ENCODE peak calls at places on chromosomes 5 and 9, in six cellular contexts. One of them, this sample, is unnamed.

GRCh38 chr5:158711927-158712529 is 387.7 kb downstream of the EBF1 start:
- DNase-seq in AG04449: no peak
- DNase-seq in stimulated activated CD4-positive, alpha-beta T cell treated with anti-CD3 and anti-CD28 coated beads, Interleukin-4, amount 100 ng/mL, for 48 hours: no peak
- DNase-seq in AG10803: no peak
- DNase-seq in cardiac muscle cell: no peak
- DNase-seq in neural progenitor cell: no peak
- DNase-seq in this sample: no peak

GRCh38 chr9:120382453-120382852 is 197.5 kb downstream of the CDK5RAP2 start:
- DNase-seq in AG04449: no peak
- DNase-seq in stimulated activated CD4-positive, alpha-beta T cell treated with anti-CD3 and anti-CD28 coated beads, Interleukin-4, amount 100 ng/mL, for 48 hours: no peak
- DNase-seq in AG10803: no peak
- DNase-seq in cardiac muscle cell: no peak
- DNase-seq in neural progenitor cell: no peak
- DNase-seq in this sample: no peak

GRCh38 chr9:122100756-122101155 is 7.6 kb upstream of the TTLL11 start:
- DNase-seq in AG04449: no peak
- DNase-seq in stimulated activated CD4-positive, alpha-beta T cell treated with anti-CD3 and anti-CD28 coated beads, Interleukin-4, amount 100 ng/mL, for 48 hours: no peak
- DNase-seq in AG10803: no peak
- DNase-seq in cardiac muscle cell: no peak
- DNase-seq in neural progenitor cell: no peak
- DNase-seq in this sample: no peak

GRCh38 chr5:126615286-126615685 is 14.5 kb downstream of the PHAX start:
- DNase-seq in AG04449: no peak
- DNase-seq in stimulated activated CD4-positive, alpha-beta T cell treated with anti-CD3 and anti-CD28 coated beads, Interleukin-4, amount 100 ng/mL, for 48 hours: no peak
- DNase-seq in AG10803: no peak
- DNase-seq in cardiac muscle cell: no peak
- DNase-seq in neural progenitor cell: no peak
- DNase-seq in this sample: no peak

GRCh38 chr5:181052526-181052927 is 12.5 kb downstream of the BTNL9 start:
- DNase-seq in AG04449: no peak
- DNase-seq in stimulated activated CD4-positive, alpha-beta T cell treated with anti-CD3 and anti-CD28 coated beads, Interleukin-4, amount 100 ng/mL, for 48 hours: no peak
- DNase-seq in AG10803: peak
- DNase-seq in cardiac muscle cell: no peak
- DNase-seq in neural progenitor cell: no peak
- DNase-seq in this sample: peak

GRCh38 chr5:160159991-160160826 is 41.0 kb upstream of the PWWP2A start:
- DNase-seq in AG04449: no peak
- DNase-seq in stimulated activated CD4-positive, alpha-beta T cell treated with anti-CD3 and anti-CD28 coated beads, Interleukin-4, amount 100 ng/mL, for 48 hours: no peak
- DNase-seq in AG10803: no peak
- DNase-seq in cardiac muscle cell: peak
- DNase-seq in neural progenitor cell: peak
- DNase-seq in this sample: peak

GRCh38 chr5:27944471-27944870 is 906.1 kb upstream of the CDH9 start:
- DNase-seq in AG04449: no peak
- DNase-seq in stimulated activated CD4-positive, alpha-beta T cell treated with anti-CD3 and anti-CD28 coated beads, Interleukin-4, amount 100 ng/mL, for 48 hours: no peak
- DNase-seq in AG10803: no peak
- DNase-seq in cardiac muscle cell: no peak
- DNase-seq in neural progenitor cell: no peak
- DNase-seq in this sample: no peak

GRCh38 chr5:172437445-172438303 is 16.7 kb downstream of the SH3PXD2B start:
- DNase-seq in AG04449: peak
- DNase-seq in stimulated activated CD4-positive, alpha-beta T cell treated with anti-CD3 and anti-CD28 coated beads, Interleukin-4, amount 100 ng/mL, for 48 hours: no peak
- DNase-seq in AG10803: peak
- DNase-seq in cardiac muscle cell: peak
- DNase-seq in neural progenitor cell: no peak
- DNase-seq in this sample: no peak

GRCh38 chr5:150523472-150524350 is 15.8 kb downstream of the NDST1 start:
- DNase-seq in AG04449: no peak
- DNase-seq in stimulated activated CD4-positive, alpha-beta T cell treated with anti-CD3 and anti-CD28 coated beads, Interleukin-4, amount 100 ng/mL, for 48 hours: no peak
- DNase-seq in AG10803: peak
- DNase-seq in cardiac muscle cell: peak
- DNase-seq in neural progenitor cell: peak
- DNase-seq in this sample: peak

GRCh38 chr5:79182141-79182540 is 53.8 kb upstream of the JMY start:
- DNase-seq in AG04449: no peak
- DNase-seq in stimulated activated CD4-positive, alpha-beta T cell treated with anti-CD3 and anti-CD28 coated beads, Interleukin-4, amount 100 ng/mL, for 48 hours: no peak
- DNase-seq in AG10803: no peak
- DNase-seq in cardiac muscle cell: no peak
- DNase-seq in neural progenitor cell: no peak
- DNase-seq in this sample: no peak

GRCh38 chr9:135551456-135551855 is 5.5 kb downstream of the OBP2A start:
- DNase-seq in AG04449: no peak
- DNase-seq in stimulated activated CD4-positive, alpha-beta T cell treated with anti-CD3 and anti-CD28 coated beads, Interleukin-4, amount 100 ng/mL, for 48 hours: no peak
- DNase-seq in AG10803: no peak
- DNase-seq in cardiac muscle cell: no peak
- DNase-seq in neural progenitor cell: no peak
- DNase-seq in this sample: no peak

GRCh38 chr9:93942176-93942575 is 13.0 kb downstream of the BARX1 start:
- DNase-seq in AG04449: no peak
- DNase-seq in stimulated activated CD4-positive, alpha-beta T cell treated with anti-CD3 and anti-CD28 coated beads, Interleukin-4, amount 100 ng/mL, for 48 hours: no peak
- DNase-seq in AG10803: no peak
- DNase-seq in cardiac muscle cell: no peak
- DNase-seq in neural progenitor cell: no peak
- DNase-seq in this sample: no peak

GRCh38 chr5:139061274-139061673 is 136.9 kb downstream of the SIL1 start:
- DNase-seq in AG04449: peak
- DNase-seq in stimulated activated CD4-positive, alpha-beta T cell treated with anti-CD3 and anti-CD28 coated beads, Interleukin-4, amount 100 ng/mL, for 48 hours: no peak
- DNase-seq in AG10803: peak
- DNase-seq in cardiac muscle cell: no peak
- DNase-seq in neural progenitor cell: no peak
- DNase-seq in this sample: no peak

GRCh38 chr9:89676281-89676680 is 71.5 kb downstream of the GADD45G start:
- DNase-seq in AG04449: no peak
- DNase-seq in stimulated activated CD4-positive, alpha-beta T cell treated with anti-CD3 and anti-CD28 coated beads, Interleukin-4, amount 100 ng/mL, for 48 hours: no peak
- DNase-seq in AG10803: no peak
- DNase-seq in cardiac muscle cell: no peak
- DNase-seq in neural progenitor cell: no peak
- DNase-seq in this sample: no peak

GRCh38 chr9:5375091-5375490 is 35.4 kb upstream of the RLN1 start:
- DNase-seq in AG04449: no peak
- DNase-seq in stimulated activated CD4-positive, alpha-beta T cell treated with anti-CD3 and anti-CD28 coated beads, Interleukin-4, amount 100 ng/mL, for 48 hours: peak
- DNase-seq in AG10803: no peak
- DNase-seq in cardiac muscle cell: no peak
- DNase-seq in neural progenitor cell: no peak
- DNase-seq in this sample: no peak

GRCh38 chr5:145834917-145835838 is at the start of gene PRELID2:
- DNase-seq in AG04449: no peak
- DNase-seq in stimulated activated CD4-positive, alpha-beta T cell treated with anti-CD3 and anti-CD28 coated beads, Interleukin-4, amount 100 ng/mL, for 48 hours: peak
- DNase-seq in AG10803: peak
- DNase-seq in cardiac muscle cell: peak
- DNase-seq in neural progenitor cell: peak
- DNase-seq in this sample: peak

GRCh38 chr5:104170906-104171305 is 608.3 kb upstream of the NUDT12 start:
- DNase-seq in AG04449: peak
- DNase-seq in stimulated activated CD4-positive, alpha-beta T cell treated with anti-CD3 and anti-CD28 coated beads, Interleukin-4, amount 100 ng/mL, for 48 hours: no peak
- DNase-seq in AG10803: peak
- DNase-seq in cardiac muscle cell: no peak
- DNase-seq in neural progenitor cell: no peak
- DNase-seq in this sample: no peak

GRCh38 chr5:6066026-6066425 is 312.3 kb downstream of the MED10 start:
- DNase-seq in AG04449: no peak
- DNase-seq in stimulated activated CD4-positive, alpha-beta T cell treated with anti-CD3 and anti-CD28 coated beads, Interleukin-4, amount 100 ng/mL, for 48 hours: no peak
- DNase-seq in AG10803: no peak
- DNase-seq in cardiac muscle cell: no peak
- DNase-seq in neural progenitor cell: no peak
- DNase-seq in this sample: no peak

GRCh38 chr9:71768388-71769174 is at the start of gene CEMIP2:
- DNase-seq in AG04449: peak
- DNase-seq in stimulated activated CD4-positive, alpha-beta T cell treated with anti-CD3 and anti-CD28 coated beads, Interleukin-4, amount 100 ng/mL, for 48 hours: peak
- DNase-seq in AG10803: peak
- DNase-seq in cardiac muscle cell: peak
- DNase-seq in neural progenitor cell: peak
- DNase-seq in this sample: peak

GRCh38 chr9:110189559-110190311 is 18.2 kb downstream of the C9orf152 start:
- DNase-seq in AG04449: no peak
- DNase-seq in stimulated activated CD4-positive, alpha-beta T cell treated with anti-CD3 and anti-CD28 coated beads, Interleukin-4, amount 100 ng/mL, for 48 hours: no peak
- DNase-seq in AG10803: no peak
- DNase-seq in cardiac muscle cell: no peak
- DNase-seq in neural progenitor cell: no peak
- DNase-seq in this sample: no peak

GRCh38 chr5:53151713-53152458 is 42.3 kb upstream of the MOCS2 start:
- DNase-seq in AG04449: peak
- DNase-seq in stimulated activated CD4-positive, alpha-beta T cell treated with anti-CD3 and anti-CD28 coated beads, Interleukin-4, amount 100 ng/mL, for 48 hours: no peak
- DNase-seq in AG10803: peak
- DNase-seq in cardiac muscle cell: no peak
- DNase-seq in neural progenitor cell: no peak
- DNase-seq in this sample: no peak

GRCh38 chr9:29637448-29638196 is 2064.3 kb upstream of the C9orf72 start:
- DNase-seq in AG04449: no peak
- DNase-seq in stimulated activated CD4-positive, alpha-beta T cell treated with anti-CD3 and anti-CD28 coated beads, Interleukin-4, amount 100 ng/mL, for 48 hours: no peak
- DNase-seq in AG10803: no peak
- DNase-seq in cardiac muscle cell: no peak
- DNase-seq in neural progenitor cell: no peak
- DNase-seq in this sample: no peak

GRCh38 chr9:75148551-75148950 is 60.2 kb downstream of the OSTF1 start:
- DNase-seq in AG04449: peak
- DNase-seq in stimulated activated CD4-positive, alpha-beta T cell treated with anti-CD3 and anti-CD28 coated beads, Interleukin-4, amount 100 ng/mL, for 48 hours: no peak
- DNase-seq in AG10803: peak
- DNase-seq in cardiac muscle cell: peak
- DNase-seq in neural progenitor cell: no peak
- DNase-seq in this sample: no peak

GRCh38 chr5:137344723-137345322 is 154.3 kb downstream of the SPOCK1 start:
- DNase-seq in AG04449: no peak
- DNase-seq in stimulated activated CD4-positive, alpha-beta T cell treated with anti-CD3 and anti-CD28 coated beads, Interleukin-4, amount 100 ng/mL, for 48 hours: peak
- DNase-seq in AG10803: peak
- DNase-seq in cardiac muscle cell: peak
- DNase-seq in neural progenitor cell: peak
- DNase-seq in this sample: peak

GRCh38 chr9:101536351-101536750 is 2.7 kb downstream of the RNF20 start:
- DNase-seq in AG04449: no peak
- DNase-seq in stimulated activated CD4-positive, alpha-beta T cell treated with anti-CD3 and anti-CD28 coated beads, Interleukin-4, amount 100 ng/mL, for 48 hours: no peak
- DNase-seq in AG10803: peak
- DNase-seq in cardiac muscle cell: no peak
- DNase-seq in neural progenitor cell: no peak
- DNase-seq in this sample: no peak

GRCh38 chr9:121736964-121737462 is 85.6 kb downstream of the DAB2IP start:
- DNase-seq in AG04449: no peak
- DNase-seq in stimulated activated CD4-positive, alpha-beta T cell treated with anti-CD3 and anti-CD28 coated beads, Interleukin-4, amount 100 ng/mL, for 48 hours: no peak
- DNase-seq in AG10803: no peak
- DNase-seq in cardiac muscle cell: no peak
- DNase-seq in neural progenitor cell: peak
- DNase-seq in this sample: peak

GRCh38 chr9:109138421-109138820 is 18.7 kb upstream of the TMEM245 start:
- DNase-seq in AG04449: no peak
- DNase-seq in stimulated activated CD4-positive, alpha-beta T cell treated with anti-CD3 and anti-CD28 coated beads, Interleukin-4, amount 100 ng/mL, for 48 hours: no peak
- DNase-seq in AG10803: no peak
- DNase-seq in cardiac muscle cell: no peak
- DNase-seq in neural progenitor cell: no peak
- DNase-seq in this sample: no peak

GRCh38 chr9:81588148-81588874 is 101.0 kb downstream of the TLE1 start:
- DNase-seq in AG04449: no peak
- DNase-seq in stimulated activated CD4-positive, alpha-beta T cell treated with anti-CD3 and anti-CD28 coated beads, Interleukin-4, amount 100 ng/mL, for 48 hours: no peak
- DNase-seq in AG10803: peak
- DNase-seq in cardiac muscle cell: no peak
- DNase-seq in neural progenitor cell: no peak
- DNase-seq in this sample: no peak

GRCh38 chr5:96661101-96661840 is 905 bp upstream of the CAST start:
- DNase-seq in AG04449: no peak
- DNase-seq in stimulated activated CD4-positive, alpha-beta T cell treated with anti-CD3 and anti-CD28 coated beads, Interleukin-4, amount 100 ng/mL, for 48 hours: peak
- DNase-seq in AG10803: peak
- DNase-seq in cardiac muscle cell: peak
- DNase-seq in neural progenitor cell: peak
- DNase-seq in this sample: no peak

GRCh38 chr9:87537625-87538024 is 40.0 kb downstream of the DAPK1 start:
- DNase-seq in AG04449: no peak
- DNase-seq in stimulated activated CD4-positive, alpha-beta T cell treated with anti-CD3 and anti-CD28 coated beads, Interleukin-4, amount 100 ng/mL, for 48 hours: no peak
- DNase-seq in AG10803: no peak
- DNase-seq in cardiac muscle cell: no peak
- DNase-seq in neural progenitor cell: no peak
- DNase-seq in this sample: peak

GRCh38 chr5:105954341-105954740 is 1716.4 kb downstream of the EFNA5 start:
- DNase-seq in AG04449: no peak
- DNase-seq in stimulated activated CD4-positive, alpha-beta T cell treated with anti-CD3 and anti-CD28 coated beads, Interleukin-4, amount 100 ng/mL, for 48 hours: no peak
- DNase-seq in AG10803: no peak
- DNase-seq in cardiac muscle cell: no peak
- DNase-seq in neural progenitor cell: no peak
- DNase-seq in this sample: no peak

GRCh38 chr9:33263131-33263935 is 1.2 kb downstream of the BAG1 start:
- DNase-seq in AG04449: no peak
- DNase-seq in stimulated activated CD4-positive, alpha-beta T cell treated with anti-CD3 and anti-CD28 coated beads, Interleukin-4, amount 100 ng/mL, for 48 hours: no peak
- DNase-seq in AG10803: peak
- DNase-seq in cardiac muscle cell: peak
- DNase-seq in neural progenitor cell: peak
- DNase-seq in this sample: no peak

GRCh38 chr5:145711417-145711816 is 123.7 kb downstream of the PRELID2 start:
- DNase-seq in AG04449: no peak
- DNase-seq in stimulated activated CD4-positive, alpha-beta T cell treated with anti-CD3 and anti-CD28 coated beads, Interleukin-4, amount 100 ng/mL, for 48 hours: no peak
- DNase-seq in AG10803: no peak
- DNase-seq in cardiac muscle cell: no peak
- DNase-seq in neural progenitor cell: no peak
- DNase-seq in this sample: no peak

GRCh38 chr5:36367524-36367923 is 65.8 kb upstream of the RANBP3L start:
- DNase-seq in AG04449: peak
- DNase-seq in stimulated activated CD4-positive, alpha-beta T cell treated with anti-CD3 and anti-CD28 coated beads, Interleukin-4, amount 100 ng/mL, for 48 hours: no peak
- DNase-seq in AG10803: peak
- DNase-seq in cardiac muscle cell: no peak
- DNase-seq in neural progenitor cell: no peak
- DNase-seq in this sample: no peak

GRCh38 chr5:139131062-139131856 is 66.9 kb downstream of the SIL1 start:
- DNase-seq in AG04449: no peak
- DNase-seq in stimulated activated CD4-positive, alpha-beta T cell treated with anti-CD3 and anti-CD28 coated beads, Interleukin-4, amount 100 ng/mL, for 48 hours: no peak
- DNase-seq in AG10803: peak
- DNase-seq in cardiac muscle cell: peak
- DNase-seq in neural progenitor cell: peak
- DNase-seq in this sample: no peak

GRCh38 chr9:80964374-80964773 is 725.0 kb downstream of the TLE1 start:
- DNase-seq in AG04449: no peak
- DNase-seq in stimulated activated CD4-positive, alpha-beta T cell treated with anti-CD3 and anti-CD28 coated beads, Interleukin-4, amount 100 ng/mL, for 48 hours: no peak
- DNase-seq in AG10803: no peak
- DNase-seq in cardiac muscle cell: peak
- DNase-seq in neural progenitor cell: no peak
- DNase-seq in this sample: no peak

GRCh38 chr9:77063645-77064285 is 44.3 kb downstream of the FOXB2 start:
- DNase-seq in AG04449: peak
- DNase-seq in stimulated activated CD4-positive, alpha-beta T cell treated with anti-CD3 and anti-CD28 coated beads, Interleukin-4, amount 100 ng/mL, for 48 hours: no peak
- DNase-seq in AG10803: peak
- DNase-seq in cardiac muscle cell: no peak
- DNase-seq in neural progenitor cell: no peak
- DNase-seq in this sample: no peak

GRCh38 chr5:90813392-90813791 is 254.8 kb downstream of the ADGRV1 start:
- DNase-seq in AG04449: no peak
- DNase-seq in stimulated activated CD4-positive, alpha-beta T cell treated with anti-CD3 and anti-CD28 coated beads, Interleukin-4, amount 100 ng/mL, for 48 hours: no peak
- DNase-seq in AG10803: no peak
- DNase-seq in cardiac muscle cell: no peak
- DNase-seq in neural progenitor cell: no peak
- DNase-seq in this sample: no peak

GRCh38 chr9:116809656-116810055 is 122.6 kb downstream of the TRIM32 start:
- DNase-seq in AG04449: no peak
- DNase-seq in stimulated activated CD4-positive, alpha-beta T cell treated with anti-CD3 and anti-CD28 coated beads, Interleukin-4, amount 100 ng/mL, for 48 hours: no peak
- DNase-seq in AG10803: no peak
- DNase-seq in cardiac muscle cell: no peak
- DNase-seq in neural progenitor cell: no peak
- DNase-seq in this sample: no peak

This sample was measured in H9.